ENCODE peak calls at places on chromosomes 6 and 20, in eight cellular contexts. U, I, B, G, Q, W, L and T are unnamed samples.
A peak's percentile ranks its signal among the peaks of the same experiment; 100 is the strongest.

GRCh38 chr20:19737025-19737424 is 21.0 kb upstream of the RIN2 start:
- DNase-seq in W (no peak), Q (no peak), U (no peak), B (peak; percentile 56), G (no peak), L (no peak), I (no peak), T (no peak)

GRCh38 chr6:187252-187840 is 104.9 kb upstream of the DUSP22 start:
- DNase-seq in U (no peak), B (no peak), I (no peak), W (no peak), Q (peak; percentile 37), L (no peak), G (no peak), T (no peak)

GRCh38 chr6:128731249-128732165 is 151.4 kb upstream of the LAMA2 start:
- DNase-seq in G (no peak), L (no peak), W (no peak), B (no peak), Q (no peak), U (no peak), I (no peak), T (no peak)

GRCh38 chr6:4573958-4574481 is 202.2 kb upstream of the CDYL start:
- DNase-seq in Q (no peak), L (no peak), G (no peak), W (no peak), B (no peak), U (no peak), I (no peak), T (no peak)

GRCh38 chr6:105601541-105602174 is 198.8 kb upstream of the PREP start:
- DNase-seq in G (peak; percentile 69), L (peak; percentile 83), Q (no peak), B (peak; percentile 62), U (no peak), I (peak; percentile 35), W (peak; percentile 51), T (peak; percentile 83)

GRCh38 chr20:53057579-53057978 is 85.4 kb downstream of the TSHZ2 start:
- DNase-seq in U (no peak), W (no peak), Q (no peak), B (no peak), I (no peak), G (no peak), L (no peak), T (no peak)

GRCh38 chr6:152129606-152130249 is 322.2 kb downstream of the ESR1 start:
- DNase-seq in W (no peak), G (peak; percentile 24), B (peak; percentile 50), L (no peak), I (no peak), U (no peak), Q (no peak), T (no peak)

GRCh38 chr20:8811801-8812594 is 256.9 kb upstream of the PLCB4 start:
- DNase-seq in W (no peak), B (no peak), L (no peak), G (no peak), U (no peak), I (no peak), Q (no peak), T (no peak)

GRCh38 chr20:63895202-63895885 is 418 bp downstream of the DNAJC5 start:
- DNase-seq in B (no peak), Q (no peak), I (peak; percentile 22), L (no peak), G (no peak), U (no peak), W (no peak), T (no peak)

GRCh38 chr6:115945306-115945705 is 115.4 kb downstream of the FRK start:
- DNase-seq in L (no peak), G (no peak), U (no peak), B (no peak), I (no peak), Q (no peak), W (no peak), T (no peak)

GRCh38 chr6:52517502-52518278 is 59.2 kb downstream of the TRAM2 start:
- DNase-seq in I (no peak), L (peak; percentile 94), Q (no peak), G (peak; percentile 86), W (peak; percentile 55), B (peak; percentile 93), U (no peak), T (peak; percentile 81)

GRCh38 chr6:121504227-121504626 is 68.8 kb downstream of the GJA1 start:
- DNase-seq in Q (no peak), I (no peak), W (no peak), G (no peak), U (no peak), L (no peak), B (no peak), T (no peak)

GRCh38 chr6:37008484-37009186 is 3.2 kb downstream of the FGD2 start:
- DNase-seq in I (no peak), U (no peak), Q (no peak), L (no peak), G (no peak), W (no peak), B (no peak), T (no peak)

GRCh38 chr6:44915111-44915510 is 413.0 kb upstream of the RUNX2 start:
- DNase-seq in G (no peak), W (no peak), Q (no peak), B (no peak), U (no peak), I (no peak), L (no peak), T (no peak)

GRCh38 chr6:28003059-28003458 is 46.0 kb downstream of the OR2B6 start:
- DNase-seq in L (no peak), Q (no peak), W (no peak), U (no peak), I (no peak), G (no peak), B (no peak), T (no peak)

GRCh38 chr20:61588356-61589054 is 336.4 kb downstream of the CDH4 start:
- DNase-seq in B (no peak), G (no peak), I (no peak), Q (no peak), U (no peak), L (no peak), W (no peak), T (no peak)

GRCh38 chr6:151252626-151253025 is 12.9 kb downstream of the AKAP12 start:
- DNase-seq in G (no peak), U (no peak), Q (no peak), B (no peak), L (no peak), W (no peak), I (no peak), T (no peak)

GRCh38 chr6:37936909-37937308 is 117.4 kb downstream of the ZFAND3 start:
- DNase-seq in I (peak; percentile 18), L (no peak), B (no peak), W (no peak), Q (no peak), G (no peak), U (no peak), T (no peak)

GRCh38 chr6:14464049-14464448 is 346.5 kb downstream of the CD83 start:
- DNase-seq in B (no peak), W (no peak), Q (no peak), I (no peak), U (no peak), L (no peak), G (no peak), T (no peak)

GRCh38 chr6:46325561-46326525 is 155.1 kb upstream of the ENPP5 start:
- DNase-seq in I (peak; percentile 7), B (peak; percentile 36), U (no peak), W (no peak), L (peak; percentile 75), Q (no peak), G (no peak), T (peak; percentile 25)

GRCh38 chr6:13302751-13303667 is 25.3 kb downstream of the TBC1D7 start:
- DNase-seq in W (no peak), I (peak; percentile 33), U (peak; percentile 12), B (peak; percentile 47), G (peak; percentile 37), L (peak; percentile 84), Q (no peak), T (peak; percentile 30)

GRCh38 chr6:1477432-1478090 is 88.2 kb downstream of the FOXF2 start:
- DNase-seq in I (no peak), Q (no peak), L (no peak), B (no peak), U (no peak), W (no peak), G (no peak), T (no peak)

GRCh38 chr6:109687271-109687721 is 3.7 kb downstream of the AK9 start:
- DNase-seq in B (no peak), W (no peak), Q (no peak), I (no peak), G (no peak), U (no peak), L (no peak), T (no peak)

GRCh38 chr6:56752534-56752933 is 109.8 kb upstream of the DST start:
- DNase-seq in B (no peak), L (no peak), U (no peak), I (no peak), G (no peak), Q (no peak), W (no peak), T (no peak)

GRCh38 chr6:56752009-56752408 is 109.3 kb upstream of the DST start:
- DNase-seq in W (no peak), U (no peak), Q (no peak), G (no peak), B (no peak), I (no peak), L (no peak), T (no peak)

GRCh38 chr6:56755040-56755439 is 112.4 kb upstream of the DST start:
- DNase-seq in U (no peak), Q (no peak), L (no peak), B (no peak), I (no peak), G (no peak), W (no peak), T (no peak)

GRCh38 chr6:56751604-56752003 is 108.9 kb upstream of the DST start:
- DNase-seq in U (no peak), Q (no peak), L (no peak), W (no peak), I (no peak), B (no peak), G (no peak), T (no peak)

GRCh38 chr6:56753801-56754200 is 111.1 kb upstream of the DST start:
- DNase-seq in G (no peak), U (no peak), I (no peak), Q (no peak), L (no peak), B (no peak), W (no peak), T (no peak)
- H3K4me1 ChIP-seq in G (peaks cover 99% of the 10 kb centered on the region), U (no peaks in the 10 kb centered on the region), I (no peaks in the 10 kb centered on the region), Q (no peaks in the 10 kb centered on the region), L (peaks cover 11% of the 10 kb centered on the region), B (peaks cover 4% of the 10 kb centered on the region), W (no peaks in the 10 kb centered on the region), T (peaks cover 94% of the 10 kb centered on the region)

GRCh38 chr20:58503668-58504067 is 11.5 kb downstream of the APCDD1L start:
- DNase-seq in Q (no peak), W (no peak), L (no peak), G (no peak), I (no peak), B (no peak), U (no peak), T (no peak)
- H3K4me1 ChIP-seq in Q (no peaks in the 10 kb centered on the region), W (no peaks in the 10 kb centered on the region), L (no peaks in the 10 kb centered on the region), G (no peaks in the 10 kb centered on the region), I (no peaks in the 10 kb centered on the region), B (no peaks in the 10 kb centered on the region), U (no peaks in the 10 kb centered on the region), T (no peaks in the 10 kb centered on the region)

GRCh38 chr20:22561965-22562581 is 22.3 kb downstream of the FOXA2 start:
- DNase-seq in I (no peak), L (no peak), B (no peak), W (no peak), G (no peak), Q (no peak), U (no peak), T (no peak)
- H3K4me1 ChIP-seq in I (no peaks in the 10 kb centered on the region), L (no peaks in the 10 kb centered on the region), B (no peaks in the 10 kb centered on the region), W (no peaks in the 10 kb centered on the region), G (no peaks in the 10 kb centered on the region), Q (no peaks in the 10 kb centered on the region), U (no peaks in the 10 kb centered on the region), T (no peaks in the 10 kb centered on the region)

GRCh38 chr6:168028181-168028580 is 30.7 kb downstream of the KIF25 start:
- DNase-seq in W (no peak), B (no peak), Q (no peak), U (no peak), I (no peak), L (no peak), G (no peak), T (no peak)
- H3K4me1 ChIP-seq in W (no peaks in the 10 kb centered on the region), B (peaks cover 7% of the 10 kb centered on the region), Q (no peaks in the 10 kb centered on the region), U (no peaks in the 10 kb centered on the region), I (no peaks in the 10 kb centered on the region), L (no peaks in the 10 kb centered on the region), G (peaks cover 37% of the 10 kb centered on the region), T (peaks cover 38% of the 10 kb centered on the region)